ENCODE peak calls at places on chromosomes 4 and X, in ten cellular contexts. R is NCI-H774; P is AG20443; L is non-pigmented ciliary epithelial cell; Q is HEK293T; N is activated CD8-positive, alpha-beta T cell treated with anti-CD3 and anti-CD28 coated beads, Interleukin-2, amount 10 ng/mL, durations not matched to agents 7 days and 5 days; J is NCI-H187; U is SW480; Y is nucleus accumbens; F is activated naive CD4-positive, alpha-beta T cell treated with anti-CD3 and anti-CD28 coated beads, Interleukin-2, amount 50 U/mL, for 16 hours. G is an unnamed sample.

GRCh38 chrX:148049441-148049840 is 68.3 kb downstream of the FMR1NB start:
- DNase-seq in J (no peak), Y (no peak), Q (peak; percentile 37), U (peak; percentile 40), R (peak; percentile 17), L (no peak), P (peak; percentile 11), F (no peak), N (no peak), G (no peak)

GRCh38 chr4:3483471-3483921 is 20.4 kb downstream of the DOK7 start:
- DNase-seq in N (no peak), Y (no peak), F (no peak), Q (no peak), J (no peak), P (peak; percentile 80), R (no peak), U (peak; percentile 82), L (no peak), G (no peak)

GRCh38 chrX:153336128-153336894 is 2.4 kb downstream of the ZNF275 start:
- DNase-seq in J (no peak), R (no peak), Q (no peak), N (no peak), P (no peak), F (peak; percentile 15), U (no peak), Y (no peak), L (no peak), G (no peak)

GRCh38 chr4:17494258-17494657 is 17.6 kb downstream of the QDPR start:
- DNase-seq in F (peak; percentile 17), R (no peak), Q (no peak), J (no peak), L (peak; percentile 49), U (peak; percentile 38), P (peak; percentile 69), N (no peak), Y (peak; percentile 42), G (peak; percentile 29)

GRCh38 chr4:181193162-181193930 is 1049.9 kb upstream of the TENM3 start:
- DNase-seq in J (no peak), Y (no peak), Q (no peak), U (no peak), N (no peak), P (no peak), R (no peak), L (no peak), F (no peak), G (no peak)

GRCh38 chr4:137226900-137227299 is 305.4 kb downstream of the PCDH18 start:
- DNase-seq in J (no peak), F (no peak), R (no peak), P (no peak), N (no peak), Y (no peak), Q (peak; percentile 7), L (no peak), U (no peak), G (no peak)

GRCh38 chr4:121973791-121974190 is 21.9 kb upstream of the TRPC3 start:
- DNase-seq in R (no peak), Y (no peak), F (no peak), P (no peak), N (no peak), U (no peak), L (no peak), Q (no peak), J (no peak), G (no peak)

GRCh38 chr4:105164548-105164947 is 17.9 kb downstream of the TET2 start:
- DNase-seq in Q (no peak), P (no peak), L (no peak), F (no peak), N (no peak), U (no peak), Y (no peak), J (no peak), R (no peak), G (no peak)

GRCh38 chr4:95388911-95389310 is 159.9 kb downstream of the UNC5C start:
- DNase-seq in Y (no peak), L (no peak), J (no peak), P (no peak), N (no peak), Q (no peak), R (no peak), U (no peak), F (no peak), G (no peak)

GRCh38 chr4:81507530-81507929 is 35.8 kb upstream of the RASGEF1B start:
- DNase-seq in J (no peak), F (no peak), Q (no peak), U (no peak), Y (no peak), R (no peak), P (no peak), N (no peak), L (no peak), G (no peak)

GRCh38 chrX:129659137-129659536 is 4.4 kb upstream of the APLN start:
- DNase-seq in Q (no peak), L (no peak), N (no peak), P (no peak), J (no peak), U (no peak), R (no peak), F (no peak), Y (no peak), G (no peak)

GRCh38 chr4:16869594-16870245 is 28.7 kb downstream of the LDB2 start:
- DNase-seq in J (no peak), Y (no peak), F (no peak), R (no peak), U (no peak), L (no peak), Q (no peak), N (no peak), P (no peak), G (no peak)

GRCh38 chr4:17366496-17366895 is 145.4 kb downstream of the QDPR start:
- DNase-seq in N (no peak), Y (no peak), L (no peak), F (no peak), U (no peak), R (no peak), Q (no peak), P (peak; percentile 54), J (no peak), G (no peak)

GRCh38 chr4:87251104-87251503 is 30.7 kb upstream of the KLHL8 start:
- DNase-seq in Y (peak; percentile 51), J (no peak), U (no peak), N (no peak), L (no peak), F (no peak), R (no peak), Q (no peak), P (no peak), G (no peak)

GRCh38 chrX:47191331-47191730 is 2.3 kb upstream of the UBA1 start:
- DNase-seq in N (peak; percentile 71), U (peak; percentile 84), R (peak; percentile 1), P (peak; percentile 16), Y (no peak), L (no peak), Q (no peak), J (no peak), F (peak; percentile 64), G (no peak)

GRCh38 chr4:19309365-19309764 is 942.3 kb upstream of the SLIT2 start:
- DNase-seq in N (no peak), R (no peak), P (peak; percentile 42), F (no peak), Y (no peak), L (no peak), J (no peak), U (no peak), Q (no peak), G (no peak)

GRCh38 chrX:37646254-37646653 is 39.3 kb upstream of the XK start:
- DNase-seq in L (no peak), Q (peak; percentile 7), N (no peak), U (no peak), P (no peak), J (no peak), Y (no peak), F (no peak), R (no peak), G (no peak)

G was measured in epithelial cell of prostate.